ENCODE peak calls at places on chromosomes 7 and 10, in five cellular contexts. G is neuronal stem cell, K is fibroblast of lung, M is OCI-LY7, P is PC-3. Z is an unnamed sample.

GRCh38 chr7:2979951-2980350 is 63.7 kb downstream of the CARD11 start:
- DNase-seq in G (no peak), K (no peak), M (no peak), P (no peak), Z (no peak)

GRCh38 chr10:77116904-77117303 is 520.7 kb downstream of the KCNMA1 start:
- DNase-seq in G (no peak), K (peak; percentile 40), M (no peak), P (peak; percentile 94), Z (peak; percentile 52)

GRCh38 chr7:54878339-54878738 is 119.3 kb upstream of the SEC61G start:
- DNase-seq in G (no peak), K (peak; percentile 10), M (no peak), P (no peak), Z (peak; percentile 8)

GRCh38 chr7:156684661-156685060 is 44.1 kb downstream of the RNF32 start:
- DNase-seq in G (no peak), K (no peak), M (no peak), P (no peak), Z (no peak)

GRCh38 chr7:29342761-29343160 is 148.2 kb downstream of the CHN2 start:
- DNase-seq in G (no peak), K (peak; percentile 70), M (no peak), P (peak; percentile 92), Z (peak; percentile 62)

GRCh38 chr10:59757966-59758365 is 4.7 kb upstream of the MRLN start:
- DNase-seq in G (no peak), K (peak; percentile 98), M (no peak), P (peak; percentile 91), Z (no peak)

GRCh38 chr10:72331575-72332422 is 22.9 kb downstream of the DNAJB12 start:
- DNase-seq in G (peak; percentile 80), K (peak; percentile 88), M (peak; percentile 93), P (peak; percentile 77), Z (peak; percentile 98)

GRCh38 chr7:44087914-44088838 is 5.8 kb upstream of the POLM start:
- DNase-seq in G (no peak), K (peak; percentile 89), M (no peak), P (peak; percentile 52), Z (no peak)

GRCh38 chr7:127943541-127944521 is 87.4 kb downstream of the LRRC4 start:
- DNase-seq in G (no peak), K (peak; percentile 79), M (no peak), P (no peak), Z (no peak)

GRCh38 chr10:52004342-52004949 is 305.1 kb upstream of the CSTF2T start:
- DNase-seq in G (peak; percentile 23), K (peak; percentile 15), M (peak; percentile 22), P (peak; percentile 94), Z (peak; percentile 16)

GRCh38 chr10:116880716-116881440 is 31.6 kb downstream of the ENO4 start:
- DNase-seq in G (no peak), K (peak; percentile 50), M (no peak), P (no peak), Z (peak; percentile 14)

GRCh38 chr7:159115601-159116501 is 28.8 kb downstream of the VIPR2 start:
- DNase-seq in G (no peak), K (no peak), M (no peak), P (no peak), Z (no peak)

GRCh38 chr10:44696496-44696895 is 214.6 kb upstream of the TMEM72 start:
- DNase-seq in G (no peak), K (peak; percentile 87), M (no peak), P (no peak), Z (no peak)

GRCh38 chr10:3486346-3487065 is 298.5 kb downstream of the KLF6 start:
- DNase-seq in G (peak; percentile 62), K (peak; percentile 72), M (no peak), P (peak; percentile 86), Z (peak; percentile 95)

GRCh38 chr10:124468624-124469023 is 7.0 kb downstream of the LHPP start:
- DNase-seq in G (no peak), K (no peak), M (no peak), P (no peak), Z (no peak)

GRCh38 chr7:37957236-37957970 is 37.0 kb downstream of the EPDR1 start:
- DNase-seq in G (no peak), K (no peak), M (no peak), P (no peak), Z (no peak)

GRCh38 chr10:6431186-6431585 is 148.9 kb downstream of the PRKCQ start:
- DNase-seq in G (no peak), K (no peak), M (no peak), P (no peak), Z (no peak)

GRCh38 chr10:69010151-69010640 is 21.6 kb downstream of the KIFBP start:
- DNase-seq in G (no peak), K (no peak), M (no peak), P (no peak), Z (no peak)
- H3K36me3 ChIP-seq in G (peaks cover 98% of the 10 kb centered on the region), K (peaks cover 10% of the 10 kb centered on the region), M (peaks cover 36% of the 10 kb centered on the region), P (peaks cover 51% of the 10 kb centered on the region), Z (peaks cover 20% of the 10 kb centered on the region)

GRCh38 chr7:101113860-101114259 is 13.0 kb upstream of the SERPINE1 start:
- DNase-seq in G (no peak), K (no peak), M (no peak), P (no peak), Z (no peak)

GRCh38 chr7:101112233-101112632 is 14.7 kb upstream of the SERPINE1 start:
- DNase-seq in G (no peak), K (peak; percentile 74), M (no peak), P (no peak), Z (no peak)

GRCh38 chr7:101114492-101114891 is 12.4 kb upstream of the SERPINE1 start:
- DNase-seq in G (no peak), K (no peak), M (no peak), P (peak; percentile 43), Z (no peak)

GRCh38 chr7:101116898-101117297 is 10.0 kb upstream of the SERPINE1 start:
- DNase-seq in G (no peak), K (no peak), M (no peak), P (no peak), Z (no peak)

DNA sequence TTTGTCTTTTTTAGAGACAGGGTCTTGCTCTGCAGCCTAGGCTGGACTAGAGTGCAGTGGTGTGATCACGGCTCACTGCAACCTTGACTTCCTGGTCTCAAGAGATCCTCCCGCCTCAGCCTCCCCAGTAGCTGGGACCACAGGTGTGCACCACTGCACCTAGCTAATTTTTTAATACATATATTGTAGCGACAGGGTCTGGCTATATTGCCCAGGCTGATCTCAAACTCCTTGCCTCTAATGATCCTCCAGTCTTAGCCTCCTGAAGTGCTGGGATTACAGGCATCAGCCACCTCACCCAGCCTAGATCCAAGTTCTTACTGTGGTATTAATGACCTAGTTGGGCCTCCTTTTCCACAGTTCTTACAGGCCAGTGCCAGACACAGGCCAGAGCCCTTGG is 11.7 kb upstream of the SERPINE1 start:
- DNase-seq in G (no peak), K (no peak), M (no peak), P (no peak), Z (no peak)
- H2AFZ ChIP-seq in G (no peak overlapping the region), K (no peak overlapping the region), M (no peak overlapping the region), P (no peak overlapping the region), Z (no peak overlapping the region)

GRCh38 chr10:119298788-119299187 is 91.4 kb downstream of the GRK5 start:
- DNase-seq in G (no peak), K (no peak), M (no peak), P (no peak), Z (no peak)

GRCh38 chr10:119293368-119293767 is 86.0 kb downstream of the GRK5 start:
- DNase-seq in G (no peak), K (no peak), M (no peak), P (no peak), Z (no peak)

GRCh38 chr10:119299531-119299930 is 92.2 kb downstream of the GRK5 start:
- DNase-seq in G (no peak), K (no peak), M (peak; percentile 67), P (no peak), Z (no peak)

GRCh38 chr10:119297207-119297968 is 90.0 kb downstream of the GRK5 start:
- DNase-seq in G (no peak), K (no peak), M (no peak), P (no peak), Z (no peak)

DNA sequence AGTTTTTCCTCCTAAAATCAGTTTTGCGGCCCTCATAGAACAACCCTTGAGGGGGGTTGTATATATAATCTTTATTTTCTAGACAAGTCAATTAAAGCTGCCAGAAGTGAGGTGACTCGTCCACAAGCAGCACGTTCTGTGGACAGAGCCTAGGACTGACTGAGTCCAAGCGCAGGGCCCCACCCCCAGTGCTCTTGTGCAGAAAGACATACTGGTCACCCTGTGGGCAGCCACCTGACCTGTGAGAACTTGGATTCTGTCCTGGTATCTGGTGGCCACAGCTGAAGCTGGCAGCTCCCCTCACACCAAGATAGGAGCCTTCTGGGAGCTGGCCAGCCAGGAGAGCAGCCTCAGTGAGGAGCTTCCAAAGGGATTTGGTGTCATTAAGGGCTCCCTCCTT is 89.3 kb downstream of the GRK5 start:
- DNase-seq in G (no peak), K (peak; percentile 30), M (no peak), P (no peak), Z (no peak)
- H3K4me1 ChIP-seq in G (peaks cover 4% of the 10 kb centered on the region), K (peaks cover 8% of the 10 kb centered on the region), M (peaks cover 51% of the 10 kb centered on the region), P (peaks cover 11% of the 10 kb centered on the region), Z (peaks cover 7% of the 10 kb centered on the region)

DNA sequence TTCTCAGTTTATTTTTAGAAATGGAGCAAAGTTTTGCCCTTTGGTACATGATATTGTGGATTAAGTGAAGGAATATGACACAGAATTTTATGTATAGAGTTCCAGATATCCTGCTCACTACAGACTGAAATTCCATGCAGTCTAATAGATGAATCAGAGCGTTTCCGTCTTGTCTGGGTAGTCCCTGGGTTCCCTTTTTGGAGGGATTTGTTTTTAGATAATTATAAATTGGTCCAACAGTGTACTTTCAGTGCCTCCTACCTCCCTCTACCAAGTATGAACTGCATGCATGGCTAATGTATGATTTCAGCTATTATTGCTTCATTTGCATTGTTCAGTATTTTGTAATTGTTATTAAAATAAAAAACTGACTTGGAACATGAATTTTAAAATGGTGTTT is 74.4 kb downstream of the SEPTIN7 start:
- DNase-seq in G (no peak), K (peak; percentile 44), M (no peak), P (no peak), Z (no peak)
- H3K36me3 ChIP-seq in G (peaks cover 61% of the 10 kb centered on the region), K (no peaks in the 10 kb centered on the region), M (peaks cover 74% of the 10 kb centered on the region), P (no peaks in the 10 kb centered on the region), Z (peaks cover 6% of the 10 kb centered on the region)

GRCh38 chr10:22628309-22628708 is 86.1 kb downstream of the PIP4K2A start:
- DNase-seq in G (no peak), K (no peak), M (no peak), P (no peak), Z (no peak)
- H2AFZ ChIP-seq in G (no peak overlapping the region), K (no peak overlapping the region), M (no peak overlapping the region), P (no peak overlapping the region), Z (no peak overlapping the region)

Z was measured in mammary epithelial cell.